ENCODE peak calls at places on chromosomes 12 and 14, in six cellular contexts. Y is heart left ventricle, J is fibroblast of lung, V is esophagus squamous epithelium, X is H7, I is body of pancreas. S is an unnamed sample.

GRCh38 chr12:3535431-3535841 is 44.4 kb downstream of the PRMT8 start:
- DNase-seq in Y (no peak), J (no peak), V (no peak), X (no peak), I (no peak), S (no peak)

GRCh38 chr14:99548285-99548684 is 55.7 kb downstream of the CCDC85C start:
- DNase-seq in Y (no peak), J (no peak), V (no peak), X (no peak), I (no peak), S (no peak)

GRCh38 chr12:3538691-3539030 is 47.7 kb downstream of the PRMT8 start:
- DNase-seq in Y (no peak), J (no peak), V (no peak), X (no peak), I (peak; percentile 15), S (no peak)

GRCh38 chr14:61524211-61524806 is 171.0 kb upstream of the HIF1A start:
- DNase-seq in Y (peak; percentile 51), J (peak; percentile 89), V (no peak), X (no peak), I (peak; percentile 79), S (no peak)

GRCh38 chr14:28768549-28768870 is 1.9 kb downstream of the FOXG1 start:
- DNase-seq in Y (no peak), J (no peak), V (no peak), X (no peak), I (no peak), S (no peak)

GRCh38 chr14:55699131-55700057 is 119.4 kb downstream of the KTN1 start:
- DNase-seq in Y (no peak), J (peak; percentile 86), V (no peak), X (no peak), I (no peak), S (no peak)

GRCh38 chr12:67352682-67353081 is 83.5 kb downstream of the CAND1 start:
- DNase-seq in Y (no peak), J (no peak), V (no peak), X (no peak), I (no peak), S (no peak)

GRCh38 chr12:72072613-72073212 is 134.1 kb downstream of the TPH2 start:
- DNase-seq in Y (no peak), J (no peak), V (no peak), X (no peak), I (no peak), S (no peak)

GRCh38 chr12:16531623-16532022 is 74.3 kb downstream of the LMO3 start:
- DNase-seq in Y (no peak), J (peak; percentile 14), V (no peak), X (no peak), I (peak; percentile 46), S (no peak)

GRCh38 chr12:31849090-31849687 is 110.0 kb upstream of the RESF1 start:
- DNase-seq in Y (no peak), J (peak; percentile 22), V (no peak), X (no peak), I (no peak), S (no peak)

GRCh38 chr12:95623554-95624170 is 72.4 kb upstream of the USP44 start:
- DNase-seq in Y (peak; percentile 67), J (peak; percentile 82), V (no peak), X (peak; percentile 76), I (peak; percentile 72), S (no peak)

GRCh38 chr14:104444159-104445030 is 135.2 kb upstream of the C14orf180 start:
- DNase-seq in Y (no peak), J (no peak), V (no peak), X (no peak), I (no peak), S (peak; percentile 25)

GRCh38 chr14:37622231-37622923 is 26.9 kb downstream of the TTC6 start:
- DNase-seq in Y (no peak), J (peak; percentile 63), V (no peak), X (peak; percentile 89), I (no peak), S (no peak)

GRCh38 chr12:131456301-131457027 is 254.4 kb upstream of the SFSWAP start:
- DNase-seq in Y (no peak), J (no peak), V (no peak), X (peak; percentile 22), I (no peak), S (no peak)

GRCh38 chr12:42854826-42855225 is 265.3 kb upstream of the PRICKLE1 start:
- DNase-seq in Y (no peak), J (no peak), V (no peak), X (no peak), I (no peak), S (no peak)

DNA sequence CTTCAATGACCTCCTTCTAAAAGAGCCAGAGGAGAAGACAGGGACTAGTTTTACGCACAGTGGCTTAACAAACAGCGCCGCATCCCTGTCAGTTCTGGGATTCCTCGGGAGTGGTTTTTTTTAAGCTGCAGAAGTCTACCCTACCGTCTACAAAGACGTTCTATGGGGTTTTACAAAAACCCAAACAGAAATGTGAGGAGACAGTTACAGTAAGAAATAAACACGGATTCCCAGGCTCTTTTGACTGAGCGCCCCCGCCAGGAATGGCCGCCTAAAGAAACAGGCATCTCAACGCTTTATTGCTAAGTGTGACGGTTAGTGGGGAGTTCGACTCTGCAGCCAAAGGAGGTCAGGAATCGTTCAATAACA is 484 bp downstream of the ALKBH1 start:
- DNase-seq in Y (peak; percentile 13), J (peak; percentile 35), V (no peak), X (peak; percentile 65), I (peak; percentile 14), S (no peak)
- H3K4me3 ChIP-seq in Y (peak overlapping the region; percentile 88), J (peak overlapping the region; percentile 96), V (peak overlapping the region; percentile 78), X (peak overlapping the region; percentile 97), I (peak overlapping the region; percentile 69), S (peak overlapping the region; percentile 88)

GRCh38 chr12:24378548-24379011 is 429.1 kb upstream of the SOX5 start:
- DNase-seq in Y (no peak), J (peak; percentile 62), V (no peak), X (peak; percentile 16), I (no peak), S (no peak)
- H3K4me3 ChIP-seq in Y (no peak overlapping the region), J (no peak overlapping the region), V (no peak overlapping the region), X (no peak overlapping the region), I (no peak overlapping the region), S (no peak overlapping the region)

GRCh38 chr12:119988788-119989618 is at the start of gene BICDL1:
- DNase-seq in Y (peak; percentile 29), J (peak; percentile 40), V (peak; percentile 66), X (peak; percentile 98), I (peak; percentile 96), S (peak; percentile 76)
- H3K4me3 ChIP-seq in Y (peak within 1 kb of the TSS; percentile 61), J (peak within 1 kb of the TSS; percentile 40), V (peak within 1 kb of the TSS; percentile 73), X (peak within 1 kb of the TSS; percentile 71), I (peak within 1 kb of the TSS; percentile 10), S (peak within 1 kb of the TSS; percentile 66)

DNA sequence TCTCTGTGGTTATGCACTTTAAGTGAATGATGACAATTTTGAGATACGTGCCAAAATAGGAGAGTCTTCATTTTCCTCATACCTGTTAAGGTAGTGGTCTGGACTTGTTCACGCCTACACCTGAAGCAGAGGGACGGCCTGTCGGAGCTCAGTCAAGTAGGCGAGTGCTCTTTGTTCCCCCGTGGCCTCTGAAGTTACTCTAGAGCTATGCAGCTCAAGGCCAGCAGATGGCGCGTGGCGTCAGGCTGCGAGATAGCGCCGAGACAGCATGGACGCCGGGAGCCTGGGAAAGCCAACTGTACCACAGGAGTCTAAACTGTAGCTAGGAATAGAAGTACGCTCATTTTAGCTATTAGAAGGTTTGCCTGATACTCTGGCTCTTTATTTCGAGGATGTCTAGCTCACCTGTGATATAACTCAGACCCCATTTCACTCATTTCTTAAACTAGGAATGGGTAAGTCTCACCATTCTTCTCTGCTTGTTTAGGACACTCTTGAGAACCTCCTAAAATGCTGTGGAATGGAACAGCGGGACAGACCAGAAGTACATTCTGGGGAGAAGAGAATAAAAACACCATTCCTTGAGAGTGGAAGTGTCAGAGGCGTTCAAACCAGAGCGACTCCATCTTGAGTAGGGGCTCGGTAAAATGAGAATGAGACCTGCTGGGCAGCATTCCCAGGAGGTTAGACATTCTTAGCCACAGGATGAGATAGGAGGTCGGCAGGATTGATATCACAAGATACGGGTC is 267.4 kb upstream of the HMGA2 start:
- DNase-seq in Y (peak; percentile 69), J (peak; percentile 72), V (peak; percentile 0), X (peak; percentile 84), I (peak; percentile 75), S (peak; percentile 84)
- H3K4me3 ChIP-seq in Y (no peak overlapping the region), J (no peak overlapping the region), V (no peak overlapping the region), X (no peak overlapping the region), I (no peak overlapping the region), S (no peak overlapping the region)